ENCODE peak calls at places on chromosomes 3 and 15, in seven cellular contexts. Y is left ventricle myocardium inferior, O is heart left ventricle, X is tibial artery, N is PC-3, C is body of pancreas, A is GM23338. B is an unnamed sample.

GRCh38 chr15:39447431-39447830 is 133.4 kb upstream of the THBS1 start:
- DNase-seq in Y (no peak), N (no peak), O (no peak), X (no peak), A (peak; percentile 10), C (no peak), B (no peak)

GRCh38 chr3:45182915-45183881 is 37.0 kb upstream of the CDCP1 start:
- DNase-seq in Y (no peak), A (peak; percentile 43), O (no peak), N (peak; percentile 89), X (no peak), C (peak; percentile 84), B (peak; percentile 88)

GRCh38 chr3:112560330-112560729 is 1.4 kb downstream of the ATG3 start:
- DNase-seq in O (no peak), N (no peak), Y (no peak), X (no peak), C (no peak), A (no peak), B (no peak)

GRCh38 chr3:12155264-12155663 is 3.4 kb downstream of the TIMP4 start:
- DNase-seq in O (no peak), C (no peak), Y (no peak), A (no peak), N (no peak), X (no peak), B (no peak)

GRCh38 chr3:61155701-61156292 is 95.5 kb downstream of the FHIT start:
- DNase-seq in N (no peak), Y (no peak), O (peak; percentile 34), X (no peak), C (peak; percentile 68), A (no peak), B (no peak)

GRCh38 chr3:159045279-159045678 is 243.4 kb downstream of the MFSD1 start:
- DNase-seq in Y (no peak), C (no peak), N (no peak), A (no peak), X (no peak), O (no peak), B (no peak)

GRCh38 chr3:113103588-113103987 is 107.8 kb upstream of the BOC start:
- DNase-seq in O (no peak), C (no peak), Y (no peak), X (no peak), N (no peak), A (no peak), B (no peak)

GRCh38 chr3:180280601-180281000 is 243.9 kb upstream of the PEX5L start:
- DNase-seq in X (no peak), N (peak; percentile 98), A (no peak), O (no peak), C (peak; percentile 39), Y (no peak), B (no peak)

GRCh38 chr3:118842147-118842863 is 192.3 kb downstream of the IGSF11 start:
- DNase-seq in X (no peak), Y (no peak), A (peak; percentile 54), N (peak; percentile 55), O (no peak), C (no peak), B (no peak)

GRCh38 chr3:105534491-105534890 is 167.8 kb downstream of the ALCAM start:
- DNase-seq in C (no peak), O (no peak), X (no peak), Y (no peak), N (no peak), A (no peak), B (no peak)

GRCh38 chr3:176328198-176328597 is 869.1 kb downstream of the TBL1XR1 start:
- DNase-seq in A (peak; percentile 52), N (no peak), C (no peak), O (no peak), Y (no peak), X (no peak), B (no peak)

GRCh38 chr3:147379651-147380050 is 26.7 kb downstream of the ZIC4 start:
- DNase-seq in N (no peak), C (no peak), A (no peak), Y (no peak), X (no peak), O (no peak), B (no peak)

GRCh38 chr3:19891740-19892139 is 42.3 kb downstream of the EFHB start:
- DNase-seq in X (no peak), A (no peak), O (no peak), N (peak; percentile 58), C (no peak), Y (no peak), B (no peak)

GRCh38 chr3:38542401-38543298 is 46.5 kb downstream of the EXOG start:
- DNase-seq in N (peak; percentile 36), Y (no peak), A (no peak), O (peak; percentile 67), C (no peak), X (no peak), B (no peak)

GRCh38 chr3:111764645-111765091 is 94.4 kb upstream of the PHLDB2 start:
- DNase-seq in N (peak; percentile 63), C (no peak), A (peak; percentile 46), O (no peak), Y (no peak), X (no peak), B (no peak)

GRCh38 chr15:78370013-78370412 is 29.9 kb downstream of the CRABP1 start:
- DNase-seq in N (no peak), O (no peak), A (no peak), Y (no peak), X (no peak), C (no peak), B (no peak)

GRCh38 chr15:30827625-30828303 is 76.0 kb upstream of the FAN1 start:
- DNase-seq in X (no peak), O (no peak), Y (no peak), C (no peak), A (no peak), N (peak; percentile 7), B (no peak)

GRCh38 chr15:67946701-67947100 is 106.9 kb upstream of the RNU6-1 start:
- DNase-seq in Y (no peak), A (peak; percentile 17), N (no peak), X (no peak), O (no peak), C (no peak), B (no peak)

GRCh38 chr3:22241110-22241509 is 490.1 kb upstream of the ZNF385D start:
- DNase-seq in X (no peak), N (no peak), A (no peak), Y (no peak), C (no peak), O (no peak), B (no peak)

GRCh38 chr3:146033950-146034349 is 127.0 kb downstream of the PLOD2 start:
- DNase-seq in A (no peak), C (no peak), Y (no peak), N (no peak), X (no peak), O (no peak), B (no peak)

GRCh38 chr3:113211370-113212154 is at the start of gene BOC:
- DNase-seq in N (peak; percentile 69), C (peak; percentile 63), A (peak; percentile 75), O (peak; percentile 43), X (no peak), Y (peak; percentile 36), B (peak; percentile 20)

GRCh38 chr3:17057316-17057715 is 172.6 kb downstream of the PLCL2 start:
- DNase-seq in C (no peak), O (no peak), A (no peak), Y (no peak), X (no peak), N (no peak), B (no peak)

GRCh38 chr3:55765906-55766701 is 279.0 kb upstream of the WNT5A start:
- DNase-seq in X (no peak), C (peak; percentile 72), O (no peak), N (no peak), A (no peak), Y (no peak), B (no peak)
- H3K4me3 ChIP-seq in X (no peak overlapping the region), C (no peak overlapping the region), O (no peak overlapping the region), N (no peak overlapping the region), A (no peak overlapping the region), Y (no peak overlapping the region), B (no peak overlapping the region)

DNA sequence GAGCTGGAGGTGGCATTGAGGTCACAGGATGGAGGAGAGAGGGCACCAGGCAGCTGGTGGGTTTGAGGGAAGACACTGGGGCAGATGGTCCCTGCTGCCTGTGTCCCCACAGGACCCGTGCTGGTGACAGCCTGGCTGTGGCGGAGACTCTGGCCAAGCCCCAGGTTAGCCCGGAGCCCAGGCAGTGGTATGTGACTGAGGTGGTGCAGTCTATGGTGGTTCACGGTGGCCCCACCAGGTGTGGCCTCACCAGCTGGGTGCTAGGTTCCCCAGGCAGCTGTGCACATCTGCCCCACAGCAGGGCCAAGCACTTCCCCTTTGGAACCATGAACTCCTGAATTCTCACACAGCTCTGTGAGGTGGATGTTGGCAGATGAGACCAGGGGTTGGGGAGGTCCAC is 15.4 kb downstream of the PLXNA1 start:
- DNase-seq in Y (no peak), X (no peak), A (no peak), C (no peak), N (no peak), O (no peak), B (no peak)
- H3K4me1 ChIP-seq in Y (peaks cover 91% of the 10 kb centered on the region), X (peaks cover 91% of the 10 kb centered on the region), A (peaks cover 10% of the 10 kb centered on the region), C (peaks cover 24% of the 10 kb centered on the region), N (no peaks in the 10 kb centered on the region), O (peaks cover 28% of the 10 kb centered on the region), B (no peaks in the 10 kb centered on the region)

GRCh38 chr3:58421004-58421403 is 12.6 kb downstream of the PDHB start:
- DNase-seq in X (no peak), A (no peak), N (no peak), O (no peak), Y (no peak), C (no peak), B (no peak)

GRCh38 chr3:58425782-58426181 is 7.8 kb downstream of the PDHB start:
- DNase-seq in C (no peak), A (no peak), O (no peak), N (no peak), Y (no peak), X (no peak), B (no peak)

GRCh38 chr3:58419782-58420512 is 13.7 kb downstream of the PDHB start:
- DNase-seq in O (peak; percentile 68), C (no peak), N (peak; percentile 78), X (peak; percentile 52), Y (peak; percentile 54), A (no peak), B (peak; percentile 72)

GRCh38 chr3:58424613-58425012 is 9.0 kb downstream of the PDHB start:
- DNase-seq in Y (no peak), C (no peak), A (no peak), O (no peak), X (no peak), N (no peak), B (no peak)

DNA sequence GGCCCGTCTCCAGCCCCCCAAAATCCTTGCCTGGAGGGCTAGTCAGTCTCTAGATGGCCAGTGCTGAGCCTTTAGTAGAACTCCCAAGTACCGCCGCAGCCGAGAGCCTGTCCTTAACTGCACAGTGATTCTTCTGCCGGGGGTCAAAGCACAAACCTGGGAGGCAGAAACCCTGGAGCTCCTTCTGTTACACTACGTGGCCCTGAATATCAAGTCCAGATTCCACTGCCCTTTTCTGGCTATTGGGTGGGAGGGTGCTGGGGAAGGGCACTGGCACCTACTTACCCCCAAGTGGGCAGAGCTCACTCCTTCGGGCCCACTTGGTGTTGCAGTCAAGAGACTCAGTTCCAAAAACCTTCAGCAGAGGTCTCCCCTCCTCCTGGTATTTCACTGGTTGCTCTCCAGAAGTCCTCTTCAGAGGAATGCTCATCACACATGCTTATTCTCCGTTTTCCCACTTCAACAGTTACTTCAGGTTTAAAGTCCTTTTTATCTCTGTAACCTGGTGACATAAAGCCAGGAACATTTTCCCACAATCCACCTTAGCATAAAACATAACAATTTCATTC is 10.8 kb downstream of the PDHB start:
- DNase-seq in C (no peak), A (peak; percentile 71), O (no peak), N (peak; percentile 40), X (no peak), Y (no peak), B (no peak)
- TF ChIP-seq CTCF in C (no peak), A (peak; percentile 48), O (peak; percentile 30), N (peak; percentile 45), X (peak; percentile 7), Y (peak; percentile 32), B (no peak)

GRCh38 chr3:48468329-48468731 is 21.8 kb downstream of the ATRIP start:
- DNase-seq in A (no peak), O (no peak), Y (no peak), C (peak; percentile 80), N (no peak), X (no peak), B (peak; percentile 76)
- H3K4me3 ChIP-seq in A (no peak overlapping the region), O (no peak overlapping the region), Y (peak overlapping the region; percentile 85), C (no peak overlapping the region), N (no peak overlapping the region), X (no peak overlapping the region), B (no peak overlapping the region)

B was measured in colonic mucosa.